ENCODE peak calls at places on chromosomes 16 and 17, in eight cellular contexts. F, X, Y, G, A, O, K and P are unnamed samples.

GRCh38 chr17:4019400-4019799 is 55.2 kb upstream of the ATP2A3 start:
- DNase-seq in F (no peak), X (no peak), Y (no peak), G (no peak), A (no peak), O (no peak), K (no peak), P (no peak)

GRCh38 chr16:71882505-71883192 is 1.3 kb downstream of the ZNF821 start:
- DNase-seq in F (peak), X (peak), Y (no peak), G (peak), A (peak), O (peak), K (peak), P (peak)

GRCh38 chr17:82655038-82655479 is 6.8 kb upstream of the WDR45B start:
- DNase-seq in F (no peak), X (no peak), Y (peak), G (no peak), A (no peak), O (peak), K (no peak), P (no peak)

GRCh38 chr16:35629001-35629400 is 2169.6 kb downstream of the TP53TG3F start:
- DNase-seq in F (no peak), X (no peak), Y (no peak), G (no peak), A (no peak), O (no peak), K (no peak), P (no peak)

GRCh38 chr17:31722251-31723056 is 136.6 kb downstream of the COPRS start:
- DNase-seq in F (no peak), X (no peak), Y (no peak), G (peak), A (peak), O (no peak), K (no peak), P (no peak)

GRCh38 chr16:23950898-23951297 is 115.1 kb downstream of the PRKCB start:
- DNase-seq in F (no peak), X (no peak), Y (no peak), G (no peak), A (no peak), O (no peak), K (no peak), P (no peak)

GRCh38 chr17:596763-597644 is 117.6 kb downstream of the VPS53 start:
- DNase-seq in F (no peak), X (no peak), Y (no peak), G (peak), A (peak), O (peak), K (no peak), P (no peak)

GRCh38 chr16:30786936-30787612 is at the start of gene ZNF629:
- DNase-seq in F (peak), X (peak), Y (peak), G (peak), A (peak), O (peak), K (peak), P (peak)

GRCh38 chr17:30239089-30239462 is 3.6 kb upstream of the SLC6A4 start:
- DNase-seq in F (no peak), X (no peak), Y (no peak), G (no peak), A (no peak), O (no peak), K (no peak), P (no peak)

GRCh38 chr17:27888945-27889344 is 4.2 kb downstream of the LYRM9 start:
- DNase-seq in F (no peak), X (peak), Y (peak), G (no peak), A (no peak), O (no peak), K (no peak), P (no peak)

GRCh38 chr17:2222901-2223616 is 80.5 kb downstream of the SMG6 start:
- DNase-seq in F (no peak), X (no peak), Y (no peak), G (no peak), A (peak), O (no peak), K (peak), P (no peak)

GRCh38 chr16:80208015-80208414 is 332.8 kb upstream of the DYNLRB2 start:
- DNase-seq in F (peak), X (no peak), Y (no peak), G (no peak), A (no peak), O (no peak), K (no peak), P (no peak)

GRCh38 chr16:28009586-28010373 is 53.7 kb downstream of the GSG1L start:
- DNase-seq in F (no peak), X (no peak), Y (no peak), G (no peak), A (no peak), O (no peak), K (no peak), P (no peak)